ENCODE peak calls at places on chromosomes 13 and 19, in four cellular contexts. E is OCI-LY7, W is mammary epithelial cell, Y is PC-9. G is an unnamed sample.

GRCh38 chr13:59651479-59651878 is 512.2 kb downstream of the DIAPH3 start:
- DNase-seq in E (no peak), W (no peak), Y (no peak), G (no peak)

GRCh38 chr19:31974290-31974689 is 371.1 kb upstream of the ZNF507 start:
- DNase-seq in E (no peak), W (no peak), Y (no peak), G (no peak)

GRCh38 chr13:93243375-93244063 is 16.9 kb downstream of the GPC6 start:
- DNase-seq in E (no peak), W (no peak), Y (no peak), G (no peak)

GRCh38 chr13:45370922-45371406 is 30.0 kb upstream of the TPT1 start:
- DNase-seq in E (peak; percentile 19), W (no peak), Y (no peak), G (peak; percentile 86)

GRCh38 chr13:113053801-113054604 is 51.6 kb upstream of the F7 start:
- DNase-seq in E (no peak), W (no peak), Y (no peak), G (no peak)

GRCh38 chr13:96672016-96672415 is 322.3 kb downstream of the OXGR1 start:
- DNase-seq in E (no peak), W (peak; percentile 45), Y (no peak), G (no peak)

GRCh38 chr13:41216160-41216559 is 21.8 kb upstream of the KBTBD7 start:
- DNase-seq in E (no peak), W (peak; percentile 77), Y (peak; percentile 37), G (peak; percentile 68)

GRCh38 chr19:27794444-27795042 is 1418.4 kb downstream of the UQCRFS1 start:
- DNase-seq in E (peak; percentile 31), W (peak; percentile 28), Y (peak; percentile 34), G (peak; percentile 33)

GRCh38 chr13:99322297-99323103 is 15.3 kb upstream of the GPR183 start:
- DNase-seq in E (no peak), W (peak; percentile 68), Y (peak; percentile 46), G (peak; percentile 79)

GRCh38 chr13:92984151-92984550 is 242.5 kb upstream of the GPC6 start:
- DNase-seq in E (no peak), W (no peak), Y (no peak), G (no peak)

GRCh38 chr19:4007836-4008539 is 452 bp downstream of the PIAS4 start:
- DNase-seq in E (peak; percentile 30), W (no peak), Y (no peak), G (no peak)

GRCh38 chr19:7737215-7737614 is 5.3 kb upstream of the CLEC4G start:
- DNase-seq in E (no peak), W (no peak), Y (no peak), G (no peak)

GRCh38 chr19:4414144-4414799 is 11.8 kb downstream of the CHAF1A start:
- DNase-seq in E (no peak), W (no peak), Y (no peak), G (peak; percentile 14)

GRCh38 chr13:82747331-82747730 is 1134.9 kb downstream of the SLITRK1 start:
- DNase-seq in E (no peak), W (no peak), Y (no peak), G (peak; percentile 17)

GRCh38 chr13:24221007-24221406 is 60.5 kb downstream of the SPATA13 start:
- DNase-seq in E (no peak), W (no peak), Y (peak; percentile 78), G (no peak)

GRCh38 chr19:1931445-1931844 is 9.5 kb upstream of the CSNK1G2 start:
- DNase-seq in E (no peak), W (no peak), Y (no peak), G (no peak)

GRCh38 chr19:11465605-11466004 is 15.2 kb downstream of the ELAVL3 start:
- DNase-seq in E (no peak), W (no peak), Y (no peak), G (no peak)

GRCh38 chr13:79346300-79346914 is 59.6 kb downstream of the RBM26 start:
- DNase-seq in E (no peak), W (no peak), Y (no peak), G (peak; percentile 28)

GRCh38 chr13:98648676-98649075 is 71.8 kb upstream of the STK24 start:
- DNase-seq in E (no peak), W (no peak), Y (peak; percentile 68), G (no peak)

GRCh38 chr19:898663-899062 is 5.4 kb downstream of the RNU6-9 start:
- DNase-seq in E (peak; percentile 92), W (no peak), Y (no peak), G (no peak)

GRCh38 chr19:2149980-2150793 is 1.2 kb downstream of the AP3D1 start:
- DNase-seq in E (no peak), W (peak; percentile 41), Y (peak; percentile 60), G (no peak)

GRCh38 chr19:45253396-45254027 is 2.4 kb downstream of the MARK4 start:
- DNase-seq in E (no peak), W (peak; percentile 46), Y (no peak), G (peak; percentile 39)

GRCh38 chr19:46823049-46823448 is 27.6 kb downstream of the AP2S1 start:
- DNase-seq in E (no peak), W (no peak), Y (no peak), G (no peak)

GRCh38 chr19:46821512-46822359 is 28.9 kb downstream of the AP2S1 start:
- DNase-seq in E (peak; percentile 57), W (no peak), Y (no peak), G (no peak)

GRCh38 chr19:46815833-46816627 is 27.6 kb upstream of the SLC1A5 start:
- DNase-seq in E (no peak), W (no peak), Y (no peak), G (no peak)

GRCh38 chr19:46813570-46814358 is 25.4 kb upstream of the SLC1A5 start:
- DNase-seq in E (no peak), W (no peak), Y (no peak), G (peak; percentile 75)

GRCh38 chr19:46818812-46819211 is 30.4 kb upstream of the SLC1A5 start:
- DNase-seq in E (peak; percentile 29), W (no peak), Y (peak; percentile 47), G (peak; percentile 38)
- H2AFZ ChIP-seq in E (no peak overlapping the region), W (no peak overlapping the region), Y (no peak overlapping the region), G (no peak overlapping the region)

DNA sequence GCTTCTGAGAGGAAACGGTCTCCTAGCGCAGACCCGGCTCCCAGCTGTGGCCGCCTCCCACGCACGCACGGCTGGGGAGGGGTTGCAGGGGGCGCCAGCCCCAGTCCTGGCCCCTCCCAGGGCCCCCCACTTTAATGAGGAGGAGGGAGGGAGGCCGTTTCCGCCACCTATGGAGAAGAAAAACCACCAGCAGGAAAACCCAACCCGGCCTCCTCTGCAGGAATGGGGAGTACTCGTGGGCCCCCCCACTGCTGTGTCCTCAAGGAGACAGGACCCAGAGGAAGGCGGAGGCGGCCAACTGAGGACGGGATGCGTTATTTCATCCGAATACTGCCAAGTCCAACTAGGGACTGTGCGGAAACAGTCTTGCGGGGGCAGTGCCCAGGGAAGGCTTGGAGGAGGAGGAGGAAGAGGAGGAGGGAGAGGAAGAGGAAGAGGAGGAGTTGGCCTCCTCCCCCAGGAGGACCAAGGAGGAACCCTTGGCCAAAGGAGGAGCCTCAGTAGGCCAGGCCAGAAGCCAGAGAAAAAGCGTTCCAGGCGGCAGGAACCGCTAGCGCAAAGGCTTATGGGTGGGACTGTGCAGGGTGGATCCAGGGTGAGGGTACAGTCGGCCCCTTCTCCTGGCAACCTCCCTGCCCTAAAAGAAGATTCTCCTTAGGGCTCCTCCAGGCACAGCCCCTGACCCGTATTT is 3.9 kb upstream of the SSBP4 start:
- DNase-seq in E (no peak), W (no peak), Y (no peak), G (peak; percentile 65)
- H3K4me1 ChIP-seq in E (peaks cover 50% of the 10 kb centered on the region), W (peaks cover 27% of the 10 kb centered on the region), Y (peaks cover 48% of the 10 kb centered on the region), G (peaks cover 36% of the 10 kb centered on the region)

GRCh38 chr19:51607077-51607476 is 23.1 kb downstream of the SIGLEC5 start:
- DNase-seq in E (peak; percentile 93), W (no peak), Y (no peak), G (no peak)
- H2AFZ ChIP-seq in E (peak overlapping the region; percentile 17), W (no peak overlapping the region), Y (no peak overlapping the region), G (no peak overlapping the region)

GRCh38 chr19:14814982-14815381 is 20.0 kb downstream of the OR7A5 start:
- DNase-seq in E (no peak), W (no peak), Y (no peak), G (no peak)
- H3K4me1 ChIP-seq in E (no peaks in the 10 kb centered on the region), W (no peaks in the 10 kb centered on the region), Y (no peaks in the 10 kb centered on the region), G (no peaks in the 10 kb centered on the region)

G was measured in fibroblast of lung.